ENCODE peak calls at places on chromosome 19, in seven cellular contexts. M is neuronal stem cell, W is mesendoderm, B is H9, H is mesenchymal stem cell, U is IMR-90, P is H1. Q is an unnamed sample.

GRCh38 chr19:30785728-30786127 is 413.5 kb downstream of the ZNF536 start:
- DNase-seq in P (no peak), H (no peak), W (peak; percentile 56), U (no peak), M (no peak), B (no peak), Q (no peak)

GRCh38 chr19:51524661-51525264 is 6.7 kb downstream of the SIGLEC6 start:
- DNase-seq in P (no peak), H (no peak), U (no peak), M (no peak), W (no peak), B (no peak), Q (no peak)

GRCh38 chr19:4676955-4677731 is 7.0 kb upstream of the MYDGF start:
- DNase-seq in M (no peak), H (peak; percentile 40), U (peak; percentile 35), B (peak; percentile 90), P (peak; percentile 91), W (peak; percentile 94), Q (peak; percentile 57)

GRCh38 chr19:31118292-31118925 is 230.8 kb downstream of the TSHZ3 start:
- DNase-seq in H (peak; percentile 16), W (peak; percentile 35), M (no peak), U (no peak), B (no peak), P (no peak), Q (peak; percentile 3)

GRCh38 chr19:35767288-35768081 is 7.9 kb upstream of the ARHGAP33 start:
- DNase-seq in B (peak; percentile 96), P (peak; percentile 89), W (peak; percentile 92), M (no peak), U (no peak), H (no peak), Q (no peak)

GRCh38 chr19:5447700-5448311 is 7.4 kb upstream of the ZNRF4 start:
- DNase-seq in W (peak; percentile 48), H (no peak), M (no peak), U (no peak), B (no peak), P (no peak), Q (no peak)

GRCh38 chr19:51660975-51661600 is 14.5 kb upstream of the SIGLEC14 start:
- DNase-seq in H (peak; percentile 76), W (peak; percentile 81), U (peak; percentile 72), B (peak; percentile 74), M (peak; percentile 73), P (peak; percentile 75), Q (peak; percentile 91)

GRCh38 chr19:35348909-35349611 is 1.4 kb downstream of the FFAR1 start:
- DNase-seq in M (no peak), P (peak; percentile 44), B (peak; percentile 37), H (no peak), U (no peak), W (no peak), Q (no peak)

GRCh38 chr19:3979289-3979673 is 6.0 kb downstream of the EEF2 start:
- DNase-seq in H (no peak), U (no peak), P (peak; percentile 49), M (no peak), W (no peak), B (peak; percentile 41), Q (no peak)

GRCh38 chr19:7385062-7385461 is 36.3 kb downstream of the ARHGEF18 start:
- DNase-seq in H (no peak), P (no peak), M (no peak), U (no peak), B (no peak), W (no peak), Q (no peak)

GRCh38 chr19:54428323-54429175 is 13.3 kb downstream of the TTYH1 start:
- DNase-seq in W (no peak), B (no peak), U (no peak), M (no peak), P (no peak), H (no peak), Q (no peak)

GRCh38 chr19:3062165-3063105 is at the start of gene TLE5:
- DNase-seq in B (no peak), H (no peak), P (peak; percentile 56), M (no peak), W (peak; percentile 38), U (no peak), Q (peak; percentile 74)

GRCh38 chr19:39780894-39781293 is 2.2 kb downstream of the LEUTX start:
- DNase-seq in W (no peak), H (no peak), P (no peak), M (no peak), U (no peak), B (no peak), Q (no peak)

DNA sequence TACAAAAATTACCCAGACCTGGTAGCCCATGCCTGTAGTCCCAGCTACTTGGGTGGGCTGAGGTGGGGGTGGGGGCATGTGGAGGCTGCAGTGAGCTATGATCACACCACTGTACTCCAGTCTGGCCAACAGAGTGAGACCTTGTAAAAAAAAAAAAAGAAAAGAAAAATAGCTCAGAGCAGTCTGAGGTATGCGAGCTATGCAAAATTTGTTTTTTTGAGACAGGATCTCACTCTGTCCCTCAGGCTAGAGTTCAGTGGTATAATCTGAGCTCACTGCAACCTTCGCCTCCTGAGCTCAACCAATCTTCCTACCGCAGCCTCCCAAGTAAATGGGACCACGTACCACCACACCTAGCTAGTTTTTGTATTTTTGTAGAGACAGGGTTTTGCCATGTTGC is 7.1 kb upstream of the TOMM40 start:
- DNase-seq in B (no peak), U (no peak), H (no peak), P (no peak), W (no peak), M (no peak), Q (peak; percentile 46)
- H3K4ac ChIP-seq in B (no peak overlapping the region), U (peak overlapping the region; percentile 42), H (no peak overlapping the region), P (no peak overlapping the region), W (no peak overlapping the region), M (no peak overlapping the region), Q (no peak overlapping the region)

DNA sequence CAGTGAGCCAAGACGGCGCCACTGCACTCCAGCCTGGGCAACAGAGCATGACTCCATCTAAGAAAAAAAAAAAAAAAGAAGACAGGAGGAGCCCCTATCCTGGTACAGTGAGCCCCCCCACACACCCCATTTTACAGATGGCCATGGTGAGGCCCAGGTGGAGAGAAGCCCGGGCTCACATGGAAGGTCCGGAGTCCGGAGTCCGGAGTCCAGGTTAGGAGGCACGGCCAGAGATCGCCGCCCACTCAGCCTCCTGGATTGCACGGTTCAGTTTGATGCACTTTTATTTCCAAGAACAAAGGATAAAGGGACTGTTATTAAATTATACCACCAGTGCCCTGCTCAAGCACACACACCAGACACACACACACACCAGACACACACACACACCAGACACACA is 11.3 kb upstream of the BTBD2 start:
- DNase-seq in H (no peak), B (no peak), P (no peak), U (no peak), W (no peak), M (no peak), Q (no peak)
- H3K4ac ChIP-seq in H (no peak overlapping the region), B (no peak overlapping the region), P (no peak overlapping the region), U (no peak overlapping the region), W (no peak overlapping the region), M (no peak overlapping the region), Q (no peak overlapping the region)

DNA sequence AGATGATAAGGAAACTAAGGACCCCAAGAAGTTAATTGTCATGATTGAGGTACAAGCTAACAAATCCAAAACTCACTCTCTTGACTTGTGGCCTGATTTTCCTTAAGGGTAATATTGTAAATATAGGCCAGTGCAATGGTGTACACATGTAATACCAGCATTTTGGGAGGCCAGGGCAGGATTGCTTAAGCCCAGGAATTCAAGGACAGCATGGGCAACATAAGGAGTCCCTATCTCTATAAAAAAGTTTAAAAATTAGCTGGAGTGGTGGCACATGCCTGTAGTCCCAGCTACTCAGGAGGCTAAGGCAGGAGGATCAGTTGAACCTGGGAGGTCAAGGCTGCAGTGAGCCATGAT is 28.7 kb upstream of the GARRE1 start:
- DNase-seq in P (no peak), H (no peak), M (no peak), B (no peak), U (no peak), W (no peak), Q (peak; percentile 51)
- H3K4ac ChIP-seq in P (no peak overlapping the region), H (no peak overlapping the region), M (no peak overlapping the region), B (no peak overlapping the region), U (no peak overlapping the region), W (no peak overlapping the region), Q (no peak overlapping the region)

GRCh38 chr19:49553451-49554271 is 25.9 kb downstream of the RCN3 start:
- DNase-seq in M (no peak), B (no peak), U (peak; percentile 69), W (no peak), P (no peak), H (peak; percentile 67), Q (no peak)
- H3K4ac ChIP-seq in M (no peak overlapping the region), B (no peak overlapping the region), U (no peak overlapping the region), W (no peak overlapping the region), P (no peak overlapping the region), H (no peak overlapping the region), Q (no peak overlapping the region)

DNA sequence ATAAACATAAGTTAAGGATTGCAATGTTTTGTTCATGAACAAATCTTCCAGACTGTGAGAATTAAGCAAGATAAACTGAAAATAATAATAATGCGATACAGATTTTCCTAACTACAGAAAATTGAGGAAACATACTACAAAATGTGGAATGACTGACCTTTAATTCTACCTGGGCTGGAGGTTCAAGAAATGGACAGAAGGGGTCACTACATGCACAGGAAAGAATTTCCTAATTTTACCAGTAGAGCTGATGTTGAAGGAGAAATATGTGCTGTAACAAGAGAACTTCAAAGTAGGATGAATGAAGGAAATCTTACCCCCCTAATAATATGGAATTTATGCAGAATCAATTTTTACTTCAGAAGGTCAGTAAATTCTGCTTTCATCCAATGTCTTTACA is 62.3 kb downstream of the ZNF627 start:
- DNase-seq in W (no peak), U (peak; percentile 12), M (no peak), P (no peak), B (no peak), H (no peak), Q (peak; percentile 14)
- H3K4ac ChIP-seq in W (no peak overlapping the region), U (no peak overlapping the region), M (no peak overlapping the region), P (no peak overlapping the region), B (no peak overlapping the region), H (no peak overlapping the region), Q (no peak overlapping the region)

Q was measured in trophoblast cell.